ENCODE peak calls at places on chromosomes 1 and 21, in six cellular contexts. C is SK-N-SH, E is mesenchymal stem cell, Z is DND-41, S is HepG2, K is MM.1S. Q is an unnamed sample.

GRCh38 chr1:119768778-119769177 is at the start of gene HMGCS2:
- DNase-seq in C (no peak), E (no peak), Z (no peak), S (no peak), K (no peak), Q (no peak)

GRCh38 chr1:88763649-88764406 is 79.8 kb downstream of the PKN2 start:
- DNase-seq in C (no peak), E (peak), Z (no peak), S (no peak), K (no peak), Q (peak)

GRCh38 chr1:162916407-162916806 is 55.4 kb upstream of the CCDC190 start:
- DNase-seq in C (no peak), E (peak), Z (no peak), S (no peak), K (no peak), Q (peak)

GRCh38 chr1:10687142-10687715 is 109.2 kb downstream of the CASZ1 start:
- DNase-seq in C (no peak), E (no peak), Z (no peak), S (no peak), K (no peak), Q (no peak)

GRCh38 chr21:39066829-39067785 is 116.1 kb downstream of the PSMG1 start:
- DNase-seq in C (no peak), E (no peak), Z (no peak), S (no peak), K (no peak), Q (no peak)

GRCh38 chr1:42046772-42047552 is 106.2 kb upstream of the GUCA2B start:
- DNase-seq in C (peak), E (peak), Z (no peak), S (peak), K (no peak), Q (no peak)

GRCh38 chr1:168362991-168363390 is 82.3 kb downstream of the TBX19 start:
- DNase-seq in C (no peak), E (no peak), Z (no peak), S (no peak), K (peak), Q (no peak)

GRCh38 chr1:86788300-86789206 is 84.2 kb downstream of the SH3GLB1 start:
- DNase-seq in C (no peak), E (peak), Z (no peak), S (peak), K (no peak), Q (peak)

GRCh38 chr1:96145486-96145885 is 576.1 kb upstream of the PTBP2 start:
- DNase-seq in C (no peak), E (peak), Z (no peak), S (no peak), K (no peak), Q (no peak)

GRCh38 chr1:223652436-223652901 is 13.0 kb downstream of the CAPN8 start:
- DNase-seq in C (peak), E (no peak), Z (peak), S (no peak), K (no peak), Q (peak)

GRCh38 chr1:53625766-53626520 is 113.0 kb downstream of the GLIS1 start:
- DNase-seq in C (no peak), E (no peak), Z (no peak), S (no peak), K (no peak), Q (no peak)

GRCh38 chr1:18654599-18654998 is 24.0 kb downstream of the PAX7 start:
- DNase-seq in C (no peak), E (no peak), Z (no peak), S (no peak), K (no peak), Q (no peak)

GRCh38 chr1:61067446-61067845 is 14.9 kb upstream of the NFIA start:
- DNase-seq in C (no peak), E (no peak), Z (no peak), S (no peak), K (no peak), Q (no peak)

GRCh38 chr21:35136586-35137254 is 87.6 kb upstream of the RUNX1 start:
- DNase-seq in C (no peak), E (peak), Z (no peak), S (peak), K (no peak), Q (peak)

GRCh38 chr1:163875214-163875926 is 553.6 kb downstream of the NUF2 start:
- DNase-seq in C (no peak), E (peak), Z (no peak), S (no peak), K (no peak), Q (no peak)

GRCh38 chr1:147598631-147599361 is 57.5 kb downstream of the BCL9 start:
- DNase-seq in C (peak), E (peak), Z (peak), S (no peak), K (peak), Q (no peak)

GRCh38 chr21:35528109-35529042 is 479.3 kb upstream of the RUNX1 start:
- DNase-seq in C (no peak), E (no peak), Z (peak), S (no peak), K (no peak), Q (no peak)

GRCh38 chr1:24102966-24103365 is 9.0 kb downstream of the MYOM3 start:
- DNase-seq in C (peak), E (no peak), Z (no peak), S (no peak), K (no peak), Q (no peak)

GRCh38 chr1:31760901-31761470 is 3.2 kb downstream of the ADGRB2 start:
- DNase-seq in C (peak), E (peak), Z (peak), S (peak), K (no peak), Q (peak)

GRCh38 chr1:224497714-224498573 is 63.3 kb upstream of the WDR26 start:
- DNase-seq in C (no peak), E (peak), Z (peak), S (no peak), K (peak), Q (peak)

GRCh38 chr1:67689267-67690017 is 4.4 kb downstream of the GADD45A start:
- DNase-seq in C (no peak), E (no peak), Z (no peak), S (no peak), K (no peak), Q (peak)

GRCh38 chr1:111733183-111733995 is 5.8 kb downstream of the INKA2 start:
- DNase-seq in C (no peak), E (peak), Z (no peak), S (peak), K (no peak), Q (no peak)

GRCh38 chr1:23434260-23434775 is 9.8 kb upstream of the TCEA3 start:
- DNase-seq in C (no peak), E (no peak), Z (no peak), S (no peak), K (no peak), Q (no peak)

GRCh38 chr1:153612755-153613331 is at the start of gene S100A16:
- DNase-seq in C (no peak), E (peak), Z (no peak), S (no peak), K (no peak), Q (peak)

GRCh38 chr1:213201380-213202155 is 150.5 kb downstream of the RPS6KC1 start:
- DNase-seq in C (no peak), E (peak), Z (no peak), S (no peak), K (no peak), Q (peak)

GRCh38 chr1:181506563-181507353 is 23.4 kb downstream of the CACNA1E start:
- DNase-seq in C (no peak), E (no peak), Z (no peak), S (no peak), K (no peak), Q (no peak)

GRCh38 chr1:109273570-109274288 is 9.2 kb downstream of the PSRC1 start:
- DNase-seq in C (no peak), E (no peak), Z (no peak), S (no peak), K (no peak), Q (no peak)

GRCh38 chr1:50841791-50842387 is 118.2 kb downstream of the FAF1 start:
- DNase-seq in C (no peak), E (peak), Z (no peak), S (peak), K (no peak), Q (no peak)

GRCh38 chr1:40036574-40036973 is 4.0 kb upstream of the CAP1 start:
- DNase-seq in C (peak), E (peak), Z (no peak), S (no peak), K (no peak), Q (peak)

GRCh38 chr1:203163891-203164635 is 11.6 kb downstream of the MYBPH start:
- DNase-seq in C (no peak), E (no peak), Z (no peak), S (no peak), K (no peak), Q (no peak)

GRCh38 chr1:189312499-189312898 is 1165.2 kb downstream of the BRINP3 start:
- DNase-seq in C (no peak), E (no peak), Z (no peak), S (no peak), K (no peak), Q (no peak)

GRCh38 chr1:245336149-245336983 is 181.6 kb downstream of the KIF26B start:
- DNase-seq in C (no peak), E (no peak), Z (no peak), S (no peak), K (no peak), Q (peak)

GRCh38 chr1:58799650-58800049 is 15.8 kb upstream of the JUN start:
- DNase-seq in C (no peak), E (no peak), Z (no peak), S (no peak), K (no peak), Q (no peak)

GRCh38 chr1:34978926-34979325 is 6.2 kb downstream of the TMEM35B start:
- DNase-seq in C (no peak), E (no peak), Z (no peak), S (peak), K (no peak), Q (no peak)

GRCh38 chr1:207088161-207088560 is 499 bp upstream of the C4BPB start:
- DNase-seq in C (no peak), E (no peak), Z (no peak), S (no peak), K (no peak), Q (no peak)

GRCh38 chr21:27776925-27777553 is 810.2 kb upstream of the ADAMTS5 start:
- DNase-seq in C (no peak), E (no peak), Z (no peak), S (no peak), K (no peak), Q (no peak)

DNA sequence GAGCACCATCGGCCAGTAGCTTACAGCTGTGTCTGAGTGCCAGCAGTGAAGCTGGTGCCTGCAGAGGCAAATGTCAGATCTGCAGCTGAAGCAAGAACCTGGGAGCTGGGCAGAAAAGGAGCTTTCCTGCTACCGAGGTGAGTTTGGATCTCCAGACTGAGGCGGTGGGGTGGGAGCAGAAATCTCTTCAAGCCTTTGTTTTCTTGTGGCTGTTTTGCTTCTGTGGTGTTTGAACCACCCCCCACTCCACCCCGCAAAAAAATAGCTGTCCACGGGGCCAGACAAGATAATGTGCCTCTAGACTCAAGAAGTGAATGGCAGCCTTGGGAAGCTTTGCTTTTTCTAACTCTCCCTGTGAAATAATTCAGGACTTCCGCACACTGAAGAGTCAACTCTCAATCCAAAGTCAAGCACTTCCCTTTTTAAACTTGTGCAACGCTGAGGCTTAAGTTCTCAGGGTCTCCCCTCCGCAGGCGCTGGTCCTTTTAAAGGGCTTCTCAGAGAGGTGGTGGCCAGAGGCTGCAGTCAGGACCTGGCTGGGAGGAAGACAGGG is 159.6 kb upstream of the COA6 start:
- DNase-seq in C (no peak), E (no peak), Z (peak), S (no peak), K (no peak), Q (no peak)
- H3K4me3 ChIP-seq in C (peak), E (no peak), Z (peak), S (peak), K (no peak), Q (peak)

GRCh38 chr1:76770979-76771378 is 96.3 kb upstream of the ST6GALNAC5 start:
- DNase-seq in C (no peak), E (no peak), Z (no peak), S (no peak), K (no peak), Q (no peak)

GRCh38 chr1:76763678-76764077 is 103.6 kb upstream of the ST6GALNAC5 start:
- DNase-seq in C (no peak), E (no peak), Z (no peak), S (no peak), K (no peak), Q (no peak)

GRCh38 chr1:76764638-76765572 is 102.4 kb upstream of the ST6GALNAC5 start:
- DNase-seq in C (peak), E (no peak), Z (no peak), S (no peak), K (no peak), Q (no peak)

DNA sequence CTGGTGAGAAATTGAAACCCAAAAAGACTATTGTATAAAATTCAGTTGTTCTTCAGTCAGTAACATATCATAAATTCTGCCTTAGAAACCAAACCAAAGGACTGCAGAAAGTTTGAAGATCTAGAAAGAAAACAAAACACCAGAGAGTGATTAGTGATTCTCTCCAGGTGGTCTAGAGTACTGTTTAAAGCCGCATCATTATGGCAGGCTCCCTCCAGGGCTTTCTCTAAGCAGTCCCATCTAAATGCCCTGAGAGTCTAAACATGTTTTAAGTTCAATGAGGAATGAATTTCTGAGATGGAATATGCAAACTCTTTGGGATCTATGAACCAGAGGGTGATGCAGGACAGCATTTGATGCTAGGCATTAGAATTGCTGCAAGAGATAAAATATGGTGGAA is 100.9 kb upstream of the ST6GALNAC5 start:
- DNase-seq in C (no peak), E (no peak), Z (no peak), S (no peak), K (no peak), Q (no peak)
- H3K9ac ChIP-seq in C (no peak), E (no peak), Z (no peak), S (no peak), K (no peak), Q (no peak)

DNA sequence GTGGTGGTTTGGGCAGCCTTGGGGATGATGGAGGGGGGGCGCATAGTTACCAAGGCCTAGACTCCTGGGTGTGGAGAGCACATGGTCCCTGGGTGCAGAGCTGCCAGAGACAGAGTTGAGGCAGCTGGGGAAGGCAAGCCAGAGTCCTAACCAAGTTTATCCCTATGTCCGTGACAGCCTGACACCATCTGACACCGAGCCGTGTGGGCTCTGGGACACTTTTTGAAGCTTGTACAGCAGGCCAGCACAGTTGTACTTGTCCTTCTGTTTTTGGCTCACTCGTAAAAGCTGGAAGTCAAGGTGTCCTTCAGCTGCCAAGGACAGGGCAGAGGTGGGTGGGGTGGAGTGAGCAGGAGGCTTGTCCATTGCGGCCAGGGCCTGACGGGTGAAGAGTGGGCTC is 28.5 kb downstream of the SLC26A9 start:
- DNase-seq in C (peak), E (no peak), Z (no peak), S (no peak), K (no peak), Q (no peak)
- H3K4me3 ChIP-seq in C (no peak), E (no peak), Z (no peak), S (no peak), K (no peak), Q (no peak)

GRCh38 chr1:6936308-6936675 is 151.0 kb downstream of the CAMTA1 start:
- DNase-seq in C (peak), E (no peak), Z (no peak), S (no peak), K (no peak), Q (no peak)

GRCh38 chr1:6937048-6937447 is 151.8 kb downstream of the CAMTA1 start:
- DNase-seq in C (no peak), E (no peak), Z (no peak), S (no peak), K (no peak), Q (no peak)

GRCh38 chr1:6930901-6931300 is 145.6 kb downstream of the CAMTA1 start:
- DNase-seq in C (no peak), E (no peak), Z (no peak), S (no peak), K (no peak), Q (no peak)

DNA sequence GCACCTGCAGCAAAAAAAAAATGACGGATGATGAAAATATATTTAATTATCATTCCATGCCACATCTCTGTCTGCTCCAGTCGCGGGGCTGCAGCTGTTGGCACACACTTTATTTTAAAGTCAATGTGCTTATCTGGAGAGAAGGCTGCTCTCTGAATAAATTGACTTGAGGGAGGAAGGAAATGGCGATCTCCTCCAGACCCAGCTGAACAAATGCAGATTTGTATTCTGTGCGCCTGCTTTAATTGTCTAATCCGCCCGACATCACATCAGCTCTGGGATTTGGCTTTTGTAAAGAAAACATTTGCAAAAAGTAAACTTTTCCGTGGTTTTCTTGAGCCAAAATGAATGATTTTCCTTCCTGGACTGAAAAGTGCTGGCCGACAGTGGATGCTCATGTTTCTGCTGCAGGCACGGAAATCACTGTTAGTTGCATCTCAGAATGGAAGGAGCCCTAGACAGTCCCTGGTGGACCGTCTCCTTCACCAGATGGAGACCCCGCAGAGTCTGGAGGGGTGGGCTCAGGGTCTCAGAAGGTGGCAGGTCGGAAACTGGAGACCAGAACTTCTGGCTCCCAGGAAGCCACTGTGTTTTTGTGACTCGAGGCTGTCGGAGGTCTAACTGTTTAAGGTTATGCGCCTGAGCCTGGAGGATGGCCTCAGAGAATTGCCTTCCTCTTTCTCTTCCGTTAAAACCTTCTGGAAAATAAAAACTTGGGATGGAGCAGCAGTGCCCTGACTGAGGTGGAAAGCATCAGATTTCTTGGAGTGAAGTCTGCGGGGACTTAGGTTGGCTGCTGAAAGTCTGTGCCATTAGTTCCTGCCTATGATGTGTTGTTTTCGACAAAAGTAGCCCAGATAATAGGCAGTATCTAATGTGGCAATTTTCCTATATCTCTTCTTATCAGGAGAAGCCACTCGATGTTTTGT is 150.4 kb downstream of the CAMTA1 start:
- DNase-seq in C (peak), E (no peak), Z (no peak), S (no peak), K (no peak), Q (no peak)
- H3K9ac ChIP-seq in C (no peak), E (no peak), Z (no peak), S (no peak), K (no peak), Q (no peak)

GRCh38 chr1:170307426-170307825 is 161.7 kb downstream of the NTMT2 start:
- DNase-seq in C (no peak), E (peak), Z (no peak), S (no peak), K (no peak), Q (peak)
- H3K4me3 ChIP-seq in C (no peak), E (no peak), Z (no peak), S (no peak), K (no peak), Q (no peak)

GRCh38 chr21:36980280-36981048 is 14.0 kb upstream of the HLCS start:
- DNase-seq in C (peak), E (peak), Z (no peak), S (no peak), K (no peak), Q (no peak)

GRCh38 chr21:36976882-36977651 is 10.6 kb upstream of the HLCS start:
- DNase-seq in C (peak), E (peak), Z (no peak), S (peak), K (peak), Q (peak)

GRCh38 chr21:36976228-36976627 is 9.8 kb upstream of the HLCS start:
- DNase-seq in C (no peak), E (no peak), Z (no peak), S (no peak), K (no peak), Q (no peak)

GRCh38 chr21:36981977-36982700 is 15.7 kb upstream of the HLCS start:
- DNase-seq in C (no peak), E (no peak), Z (no peak), S (no peak), K (no peak), Q (no peak)

DNA sequence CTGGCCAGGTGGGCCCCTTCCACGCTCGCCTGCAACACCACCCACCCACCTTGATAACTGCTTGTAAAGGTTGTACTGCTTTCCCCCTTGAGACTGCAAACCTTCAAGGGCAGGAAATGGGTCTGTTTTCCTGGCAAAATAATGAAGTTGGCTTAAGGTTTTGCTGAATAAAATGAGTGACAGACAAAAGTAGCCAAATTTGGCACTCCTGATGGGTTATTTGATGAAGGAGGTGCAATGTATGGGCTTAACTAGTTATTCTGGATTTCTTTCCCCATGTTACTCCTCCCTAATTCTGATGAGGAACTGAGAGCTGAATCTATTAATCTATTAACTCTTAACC is 14.6 kb upstream of the HLCS start:
- DNase-seq in C (no peak), E (no peak), Z (no peak), S (no peak), K (no peak), Q (no peak)
- H3K9ac ChIP-seq in C (no peak), E (peak), Z (no peak), S (no peak), K (no peak), Q (no peak)

GRCh38 chr1:1200876-1201810 is 5.2 kb downstream of the TNFRSF18 start:
- DNase-seq in C (peak), E (peak), Z (no peak), S (no peak), K (no peak), Q (peak)
- H3K4me3 ChIP-seq in C (peak), E (no peak), Z (no peak), S (no peak), K (no peak), Q (peak)